ENCODE peak calls at places on chromosomes 4 and X, in ten cellular contexts. A is GM12892, Z is endothelial cell of umbilical vein, O is spleen, S is stomach, D is GM23338, B is breast epithelium, Y is transverse colon, T is HCT116, K is H1. H is an unnamed sample.

GRCh38 chrX:43641691-43642090 is 14.4 kb upstream of the MAOA start:
- DNase-seq in A (no peak), Z (no peak), O (no peak), S (no peak), D (no peak), B (no peak), Y (no peak), T (no peak), K (no peak), H (no peak)

GRCh38 chr4:48403358-48403757 is 62.0 kb downstream of the SLAIN2 start:
- DNase-seq in A (no peak), Z (no peak), O (no peak), S (no peak), D (no peak), B (no peak), Y (no peak), T (no peak), K (no peak), H (no peak)

GRCh38 chr4:26135331-26135730 is 185.5 kb upstream of the RBPJ start:
- DNase-seq in A (no peak), Z (no peak), O (no peak), S (no peak), D (no peak), B (no peak), Y (no peak), T (no peak), K (no peak), H (no peak)

GRCh38 chr4:85445058-85445639 is 29.8 kb upstream of the ARHGAP24 start:
- DNase-seq in A (no peak), Z (no peak), O (no peak), S (no peak), D (no peak), B (no peak), Y (no peak), T (no peak), K (no peak), H (no peak)

GRCh38 chrX:25011589-25012432 is 4.0 kb downstream of the ARX start:
- DNase-seq in A (no peak), Z (no peak), O (no peak), S (no peak), D (no peak), B (no peak), Y (no peak), T (no peak), K (no peak), H (no peak)

GRCh38 chrX:47637546-47638195 is 7.9 kb upstream of the CFP start:
- DNase-seq in A (no peak), Z (peak), O (peak), S (peak), D (peak), B (no peak), Y (peak), T (no peak), K (no peak), H (no peak)

GRCh38 chrX:116694046-116694445 is 231.3 kb upstream of the CT83 start:
- DNase-seq in A (no peak), Z (no peak), O (peak), S (no peak), D (no peak), B (no peak), Y (no peak), T (no peak), K (no peak), H (no peak)

GRCh38 chrX:152202886-152203285 is 64.5 kb upstream of the MAGEA10 start:
- DNase-seq in A (no peak), Z (no peak), O (no peak), S (no peak), D (peak), B (no peak), Y (no peak), T (no peak), K (no peak), H (no peak)

GRCh38 chr4:13706130-13706529 is 78.6 kb upstream of the BOD1L1 start:
- DNase-seq in A (no peak), Z (no peak), O (no peak), S (no peak), D (no peak), B (no peak), Y (no peak), T (no peak), K (no peak), H (no peak)

GRCh38 chrX:125205084-125205917 is 114.4 kb upstream of the TEX13C start:
- DNase-seq in A (no peak), Z (no peak), O (peak), S (peak), D (peak), B (no peak), Y (peak), T (no peak), K (peak), H (no peak)

GRCh38 chrX:132101206-132101605 is 26.6 kb downstream of the FRMD7 start:
- DNase-seq in A (no peak), Z (no peak), O (no peak), S (no peak), D (no peak), B (no peak), Y (no peak), T (no peak), K (no peak), H (no peak)

GRCh38 chr4:183183906-183184535 is 85.0 kb downstream of the WWC2 start:
- DNase-seq in A (no peak), Z (no peak), O (no peak), S (no peak), D (no peak), B (no peak), Y (no peak), T (no peak), K (no peak), H (no peak)

GRCh38 chr4:134201216-134202098 is at the start of gene PABPC4L:
- DNase-seq in A (no peak), Z (peak), O (peak), S (no peak), D (peak), B (no peak), Y (no peak), T (no peak), K (peak), H (no peak)

GRCh38 chr4:102684605-102685052 is 76.1 kb downstream of the MANBA start:
- DNase-seq in A (no peak), Z (no peak), O (no peak), S (no peak), D (no peak), B (no peak), Y (no peak), T (peak), K (no peak), H (no peak)

GRCh38 chr4:48024522-48024921 is 8.0 kb downstream of the NIPAL1 start:
- DNase-seq in A (no peak), Z (no peak), O (no peak), S (no peak), D (no peak), B (no peak), Y (no peak), T (no peak), K (no peak), H (no peak)

GRCh38 chrX:20653070-20653469 is 386.4 kb upstream of the RPS6KA3 start:
- DNase-seq in A (no peak), Z (no peak), O (no peak), S (no peak), D (no peak), B (no peak), Y (no peak), T (no peak), K (no peak), H (no peak)

GRCh38 chrX:118593407-118593806 is 97.8 kb downstream of the DOCK11 start:
- DNase-seq in A (no peak), Z (no peak), O (no peak), S (no peak), D (no peak), B (no peak), Y (no peak), T (no peak), K (no peak), H (no peak)

GRCh38 chr4:165517216-165517615 is 138.4 kb downstream of the CPE start:
- DNase-seq in A (no peak), Z (no peak), O (no peak), S (no peak), D (no peak), B (no peak), Y (no peak), T (no peak), K (no peak), H (no peak)

GRCh38 chr4:48250980-48251379 is 18.7 kb downstream of the TEC start:
- DNase-seq in A (no peak), Z (no peak), O (no peak), S (no peak), D (no peak), B (no peak), Y (no peak), T (no peak), K (no peak), H (no peak)

GRCh38 chr4:145218251-145218650 is 37.9 kb upstream of the OTUD4 start:
- DNase-seq in A (no peak), Z (no peak), O (no peak), S (no peak), D (peak), B (no peak), Y (no peak), T (no peak), K (no peak), H (no peak)

GRCh38 chr4:38069271-38069760 is 109.1 kb downstream of the PTTG2 start:
- DNase-seq in A (no peak), Z (peak), O (no peak), S (peak), D (peak), B (no peak), Y (peak), T (no peak), K (no peak), H (peak)

GRCh38 chr4:153112071-153112460 is 92.2 kb upstream of the TRIM2 start:
- DNase-seq in A (no peak), Z (no peak), O (no peak), S (no peak), D (no peak), B (peak), Y (peak), T (no peak), K (no peak), H (no peak)

GRCh38 chr4:153111426-153112070 is 92.7 kb upstream of the TRIM2 start:
- DNase-seq in A (no peak), Z (no peak), O (no peak), S (no peak), D (no peak), B (no peak), Y (no peak), T (no peak), K (no peak), H (no peak)

GRCh38 chr4:153114771-153115321 is 89.4 kb upstream of the TRIM2 start:
- DNase-seq in A (no peak), Z (no peak), O (no peak), S (peak), D (no peak), B (no peak), Y (no peak), T (peak), K (no peak), H (no peak)

GRCh38 chr4:153113838-153114105 is 90.5 kb upstream of the TRIM2 start:
- DNase-seq in A (no peak), Z (no peak), O (no peak), S (no peak), D (no peak), B (no peak), Y (no peak), T (no peak), K (no peak), H (no peak)

GRCh38 chr4:153113061-153113837 is 91.0 kb upstream of the TRIM2 start:
- DNase-seq in A (no peak), Z (no peak), O (no peak), S (no peak), D (no peak), B (no peak), Y (no peak), T (no peak), K (no peak), H (no peak)
- TF ChIP-seq POLR2AphosphoS5 in A (no peak), Z (no peak), O (no peak), S (no peak), D (no peak), B (no peak), Y (no peak), T (no peak), K (no peak), H (no peak)

DNA sequence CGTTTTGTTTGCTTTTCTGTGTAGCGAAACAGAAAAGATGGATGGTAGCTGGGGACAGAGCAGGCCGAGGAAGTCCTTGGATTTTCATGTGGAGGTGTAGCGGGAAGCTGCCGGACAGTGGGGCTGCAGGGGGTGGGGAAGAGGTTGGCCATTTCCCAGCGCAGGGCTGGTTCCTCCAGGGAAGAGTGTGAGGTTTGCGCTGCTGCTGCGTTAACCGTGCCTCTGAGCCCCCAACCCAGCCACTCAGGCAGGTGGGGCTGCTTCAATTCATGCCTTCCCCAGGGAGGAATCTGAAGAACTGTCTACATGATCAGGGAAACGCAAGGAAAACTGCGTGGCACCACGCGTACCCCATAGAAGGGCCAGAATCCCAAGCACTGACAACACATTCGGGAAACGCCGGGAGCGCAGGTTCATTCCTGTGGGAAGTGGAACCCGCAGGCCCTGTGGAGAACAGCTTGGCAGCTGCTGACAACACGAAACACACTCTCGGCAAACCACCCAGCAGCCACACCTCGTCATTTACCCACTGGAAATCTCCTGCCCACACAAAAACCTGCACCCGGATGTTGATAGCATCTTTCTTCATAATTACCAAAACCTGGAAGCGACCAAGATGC is 57.7 kb downstream of the PCGF3 start:
- DNase-seq in A (no peak), Z (no peak), O (no peak), S (no peak), D (no peak), B (no peak), Y (no peak), T (no peak), K (no peak), H (no peak)
- TF ChIP-seq POLR2AphosphoS5 in A (no peak), Z (no peak), O (peak), S (no peak), D (no peak), B (no peak), Y (no peak), T (no peak), K (no peak), H (no peak)

DNA sequence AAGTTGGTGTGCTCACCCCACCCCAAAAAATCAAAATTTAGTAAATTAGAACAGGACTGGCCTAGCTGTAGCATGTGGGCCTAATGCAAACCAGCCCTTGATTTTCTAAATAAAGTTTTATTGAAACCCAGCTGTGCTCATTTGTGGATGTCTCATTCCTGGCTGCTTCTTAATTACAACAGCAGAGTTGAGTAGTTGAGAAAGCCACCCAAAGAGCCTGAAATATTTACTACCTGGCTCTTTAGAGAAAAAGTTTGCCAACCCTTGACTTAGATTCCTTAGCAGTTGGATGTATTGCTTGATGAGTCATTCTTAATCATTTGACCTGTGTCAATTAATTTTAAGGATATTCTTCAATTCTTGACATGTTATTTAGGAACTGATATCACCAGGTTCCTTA is 168.3 kb upstream of the PUDP start:
- DNase-seq in A (no peak), Z (no peak), O (no peak), S (no peak), D (no peak), B (no peak), Y (no peak), T (no peak), K (no peak), H (no peak)
- TF ChIP-seq POLR2AphosphoS5 in A (no peak), Z (no peak), O (no peak), S (no peak), D (no peak), B (no peak), Y (no peak), T (no peak), K (no peak), H (no peak)

DNA sequence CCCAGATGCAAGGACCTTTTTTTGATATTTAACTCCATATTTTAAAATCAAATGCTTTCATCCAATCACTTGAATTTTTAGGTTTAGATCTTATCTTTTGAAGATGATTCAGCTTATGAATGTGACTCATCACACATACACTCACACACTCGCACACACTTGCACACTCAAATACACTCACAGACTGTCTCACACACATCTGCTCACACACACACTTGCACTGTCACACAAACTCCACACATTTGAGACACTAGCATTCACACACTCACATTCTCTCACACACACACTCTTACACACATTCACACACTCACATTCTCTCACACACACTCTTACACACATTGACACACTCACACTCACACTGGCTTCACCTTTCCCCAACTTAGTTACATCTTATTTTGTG is 37.8 kb downstream of the MAGEA1 start:
- DNase-seq in A (no peak), Z (no peak), O (no peak), S (no peak), D (no peak), B (no peak), Y (no peak), T (no peak), K (no peak), H (no peak)
- TF ChIP-seq POLR2AphosphoS5 in A (no peak), Z (no peak), O (no peak), S (no peak), D (no peak), B (no peak), Y (no peak), T (no peak), K (no peak), H (no peak)

GRCh38 chr4:109472343-109472761 is 38.7 kb downstream of the SEC24B start:
- DNase-seq in A (no peak), Z (peak), O (no peak), S (no peak), D (no peak), B (no peak), Y (no peak), T (no peak), K (no peak), H (no peak)
- TF ChIP-seq POLR2AphosphoS5 in A (no peak), Z (no peak), O (no peak), S (no peak), D (no peak), B (no peak), Y (no peak), T (no peak), K (no peak), H (no peak)

GRCh38 chrX:83934220-83934619 is 73.3 kb downstream of the CYLC1 start:
- DNase-seq in A (no peak), Z (no peak), O (no peak), S (no peak), D (peak), B (no peak), Y (no peak), T (no peak), K (no peak), H (no peak)
- TF ChIP-seq POLR2AphosphoS5 in A (no peak), Z (no peak), O (no peak), S (no peak), D (no peak), B (no peak), Y (no peak), T (no peak), K (no peak), H (no peak)

H was measured in esophagus muscularis mucosa.